ENCODE peak calls at places on chromosomes 11 and 22, in four cellular contexts. P is psoas muscle, T is heart right ventricle, V is brain microvascular endothelial cell. I is an unnamed sample.

GRCh38 chr22:35921777-35922176 is 106.8 kb downstream of the RBFOX2 start:
- DNase-seq in P (peak), T (peak), V (peak), I (peak)

GRCh38 chr11:2814751-2815150 is 70.8 kb downstream of the CDKN1C start:
- DNase-seq in P (peak), T (no peak), V (no peak), I (no peak)

GRCh38 chr22:44622147-44622427 is 79.9 kb upstream of the PRR5 start:
- DNase-seq in P (no peak), T (no peak), V (no peak), I (no peak)

GRCh38 chr11:71139516-71140205 is 112.7 kb downstream of the SHANK2 start:
- DNase-seq in P (no peak), T (peak), V (no peak), I (peak)

GRCh38 chr22:48198489-48199459 is 1436.3 kb downstream of the TBC1D22A start:
- DNase-seq in P (no peak), T (no peak), V (no peak), I (no peak)

GRCh38 chr11:110429614-110430266 is at the start of gene FDX1:
- DNase-seq in P (peak), T (peak), V (peak), I (peak)

GRCh38 chr11:111446404-111447152 is 65.6 kb downstream of the BTG4 start:
- DNase-seq in P (peak), T (peak), V (peak), I (peak)

GRCh38 chr22:50418624-50419023 is 56.2 kb downstream of the SBF1 start:
- DNase-seq in P (no peak), T (no peak), V (no peak), I (no peak)

GRCh38 chr11:64572143-64572542 is 18.9 kb upstream of the SLC22A12 start:
- DNase-seq in P (no peak), T (no peak), V (no peak), I (no peak)

GRCh38 chr22:48258108-48258705 is 1495.8 kb downstream of the TBC1D22A start:
- DNase-seq in P (no peak), T (no peak), V (no peak), I (no peak)

GRCh38 chr11:108871152-108871551 is 206.3 kb downstream of the DDX10 start:
- DNase-seq in P (no peak), T (peak), V (peak), I (no peak)

GRCh38 chr11:69131644-69132300 is 24.0 kb upstream of the SMIM38 start:
- DNase-seq in P (peak), T (peak), V (peak), I (no peak)

GRCh38 chr11:44556735-44557409 is 8.6 kb upstream of the CD82 start:
- DNase-seq in P (peak), T (peak), V (peak), I (peak)

GRCh38 chr11:126491092-126491491 is 135.6 kb downstream of the ST3GAL4 start:
- DNase-seq in P (no peak), T (no peak), V (no peak), I (no peak)

GRCh38 chr11:30635401-30635989 is 49.3 kb upstream of the MPPED2 start:
- DNase-seq in P (no peak), T (peak), V (no peak), I (no peak)

GRCh38 chr11:6402561-6402981 is 12.3 kb downstream of the SMPD1 start:
- DNase-seq in P (no peak), T (no peak), V (no peak), I (peak)

GRCh38 chr11:75921808-75922207 is 106.8 kb downstream of the UVRAG start:
- DNase-seq in P (no peak), T (no peak), V (no peak), I (no peak)

GRCh38 chr11:111438168-111438567 is 59.1 kb upstream of the POU2AF1 start:
- DNase-seq in P (no peak), T (no peak), V (no peak), I (no peak)

GRCh38 chr22:20441631-20442484 is 4.2 kb upstream of the SCARF2 start:
- DNase-seq in P (no peak), T (no peak), V (no peak), I (peak)

GRCh38 chr11:76276046-76276772 is 69.9 kb upstream of the WNT11 start:
- DNase-seq in P (no peak), T (no peak), V (no peak), I (no peak)

GRCh38 chr22:39446239-39446721 is 10.5 kb upstream of the MGAT3 start:
- DNase-seq in P (no peak), T (no peak), V (no peak), I (no peak)

GRCh38 chr11:8296872-8297271 is 33.2 kb upstream of the LMO1 start:
- DNase-seq in P (no peak), T (peak), V (no peak), I (peak)

GRCh38 chr22:49776891-49777290 is 50.8 kb downstream of the BRD1 start:
- DNase-seq in P (peak), T (no peak), V (no peak), I (no peak)

GRCh38 chr11:59551651-59552521 is 40.5 kb downstream of the OR4D9 start:
- DNase-seq in P (no peak), T (peak), V (peak), I (no peak)
- H3K4me3 ChIP-seq in P (peak), T (peak), V (peak), I (peak)

GRCh38 chr11:134278356-134278755 is 2.2 kb downstream of the GLB1L3 start:
- DNase-seq in P (no peak), T (no peak), V (no peak), I (no peak)

GRCh38 chr11:134276396-134277175 is 407 bp downstream of the GLB1L3 start:
- DNase-seq in P (no peak), T (no peak), V (no peak), I (peak)

GRCh38 chr11:134275188-134275533 is 1.0 kb upstream of the GLB1L3 start:
- DNase-seq in P (no peak), T (no peak), V (no peak), I (no peak)

GRCh38 chr11:134275534-134276395 is at the start of gene GLB1L3:
- DNase-seq in P (no peak), T (no peak), V (no peak), I (no peak)

GRCh38 chr11:134277176-134278001 is 1.2 kb downstream of the GLB1L3 start:
- DNase-seq in P (no peak), T (no peak), V (no peak), I (no peak)
- H3K4me3 ChIP-seq in P (peak), T (peak), V (no peak), I (no peak)

DNA sequence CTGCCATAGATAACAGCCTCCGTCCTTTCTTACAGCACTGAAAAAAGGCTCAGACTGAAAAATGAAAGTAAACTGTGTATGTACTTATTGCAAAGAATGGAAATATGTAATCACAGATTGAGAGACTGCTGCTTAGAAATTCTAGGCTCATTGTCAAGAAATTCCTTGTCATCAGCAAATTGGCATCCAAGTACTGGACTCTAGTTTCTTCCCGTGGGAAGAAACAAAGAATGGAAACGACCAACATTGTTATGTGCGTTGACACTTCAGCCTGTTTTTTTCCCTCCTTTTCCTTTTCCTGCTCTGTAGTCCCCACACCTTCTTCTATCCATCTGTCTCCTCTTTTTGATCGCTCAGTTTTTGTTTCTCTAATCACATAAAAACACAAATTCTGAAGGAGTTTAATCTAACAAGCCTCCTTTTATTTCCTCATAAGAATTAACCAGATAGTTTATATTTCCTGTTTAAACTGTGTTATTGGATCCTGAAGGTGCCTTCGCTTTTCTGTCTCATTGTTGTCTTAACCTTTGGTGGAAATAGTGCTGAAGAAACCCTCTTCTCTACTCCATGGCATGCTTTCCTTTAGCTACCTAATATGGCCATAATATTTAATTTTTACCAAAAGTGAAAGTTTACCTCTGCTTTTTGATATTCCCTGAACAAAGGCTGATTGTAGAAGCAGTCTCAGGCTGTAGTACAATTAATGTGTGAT is 20.0 kb upstream of the CASP12 start:
- DNase-seq in P (no peak), T (no peak), V (peak), I (no peak)
- H3K4me3 ChIP-seq in P (peak), T (peak), V (peak), I (peak)

GRCh38 chr11:128940603-128941002 is 2.1 kb downstream of the TP53AIP1 start:
- DNase-seq in P (no peak), T (no peak), V (no peak), I (no peak)

GRCh38 chr11:128940156-128940555 is 2.5 kb downstream of the TP53AIP1 start:
- DNase-seq in P (no peak), T (no peak), V (no peak), I (no peak)

GRCh38 chr11:128941573-128942271 is 949 bp downstream of the TP53AIP1 start:
- DNase-seq in P (no peak), T (no peak), V (no peak), I (no peak)

GRCh38 chr11:128942272-128942612 is 429 bp downstream of the TP53AIP1 start:
- DNase-seq in P (no peak), T (no peak), V (no peak), I (peak)

GRCh38 chr11:128942807-128943430 is at the start of gene TP53AIP1:
- DNase-seq in P (no peak), T (no peak), V (no peak), I (no peak)
- H3K4me3 ChIP-seq in P (no peak), T (no peak), V (no peak), I (no peak)

I was measured in upper lobe of left lung.